ENCODE peak calls at places on chromosomes 11 and 22, in six cellular contexts. W is upper lobe of right lung, X is GM12865, A is lower leg skin, C is GM13977, H is GM10248. M is an unnamed sample.
A peak's percentile ranks its signal among the peaks of the same experiment; 100 is the strongest.

GRCh38 chr11:1168721-1169161 is 11.0 kb downstream of the MUC5AC start:
- DNase-seq in W (peak; percentile 43), C (no peak), H (no peak), A (no peak), X (no peak), M (no peak)

GRCh38 chr11:9664276-9665171 is 647 bp downstream of the SWAP70 start:
- DNase-seq in X (peak; percentile 69), A (peak; percentile 41), C (peak; percentile 50), W (peak; percentile 69), H (peak; percentile 31), M (peak; percentile 75)

GRCh38 chr11:125241104-125241503 is 76.6 kb downstream of the PKNOX2 start:
- DNase-seq in C (no peak), A (no peak), H (no peak), X (no peak), W (peak; percentile 9), M (no peak)

GRCh38 chr11:13782395-13783080 is 114.1 kb downstream of the FAR1 start:
- DNase-seq in W (no peak), H (no peak), C (no peak), A (no peak), X (no peak), M (no peak)

GRCh38 chr11:102467080-102467708 is 14.6 kb upstream of the TMEM123 start:
- DNase-seq in A (no peak), X (no peak), C (no peak), W (no peak), H (no peak), M (no peak)

GRCh38 chr11:82521427-82521826 is 212.2 kb downstream of the FAM181B start:
- DNase-seq in A (peak; percentile 30), C (no peak), W (no peak), H (no peak), X (no peak), M (no peak)

GRCh38 chr11:127609025-127609788 is 608.6 kb upstream of the KIRREL3 start:
- DNase-seq in C (no peak), A (no peak), W (no peak), H (no peak), X (no peak), M (no peak)

GRCh38 chr11:102981324-102981910 is 25.9 kb upstream of the MMP13 start:
- DNase-seq in W (no peak), C (no peak), H (no peak), X (peak; percentile 10), A (no peak), M (no peak)

GRCh38 chr22:39182478-39183030 is 30.1 kb upstream of the CBX7 start:
- DNase-seq in W (no peak), C (no peak), H (no peak), X (no peak), A (no peak), M (no peak)

GRCh38 chr11:27293500-27294417 is 69.3 kb downstream of the CCDC34 start:
- DNase-seq in C (no peak), A (no peak), H (no peak), W (no peak), X (no peak), M (no peak)

GRCh38 chr11:101553891-101554292 is 29.9 kb downstream of the TRPC6 start:
- DNase-seq in C (peak; percentile 17), A (no peak), X (peak; percentile 62), W (no peak), H (peak; percentile 16), M (peak; percentile 93)

GRCh38 chr11:92955900-92956299 is 13.6 kb upstream of the MTNR1B start:
- DNase-seq in A (no peak), W (no peak), X (peak; percentile 26), H (no peak), C (no peak), M (no peak)

DNA sequence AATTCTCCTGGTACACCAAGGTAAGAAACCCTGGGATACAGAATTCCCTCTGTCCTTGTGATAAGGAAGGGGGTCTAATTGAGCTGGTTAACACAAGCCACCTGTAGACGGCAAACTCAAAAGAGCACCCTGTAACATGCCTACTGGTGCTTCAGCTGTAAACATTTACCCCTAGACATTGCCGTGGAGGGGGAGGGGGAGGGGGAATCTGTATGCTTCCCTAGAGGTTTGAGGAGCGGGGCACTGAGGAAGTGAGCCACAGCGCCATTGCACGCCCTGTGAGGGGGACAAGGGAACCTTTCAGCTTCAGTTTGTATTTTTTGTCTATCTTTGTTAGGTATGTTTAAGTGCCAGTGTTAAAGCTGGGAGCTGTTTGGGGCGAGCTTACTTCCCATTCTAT is 99.8 kb downstream of the AASDHPPT start:
- DNase-seq in X (no peak), C (no peak), A (no peak), H (no peak), W (no peak), M (no peak)
- TF ChIP-seq CTCF in X (no peak), C (no peak), A (no peak), H (no peak), W (no peak), M (no peak)

GRCh38 chr11:5267033-5267563 is 2.6 kb downstream of the HBE1 start:
- DNase-seq in A (no peak), C (no peak), W (no peak), H (no peak), X (no peak), M (no peak)
- TF ChIP-seq CTCF in A (no peak), C (no peak), W (no peak), H (no peak), X (no peak), M (no peak)

GRCh38 chr11:57203882-57204281 is 22.1 kb downstream of the LRRC55 start:
- DNase-seq in C (no peak), X (no peak), W (no peak), A (no peak), H (no peak), M (no peak)

GRCh38 chr11:57202282-57202681 is 20.5 kb downstream of the LRRC55 start:
- DNase-seq in W (no peak), C (no peak), X (no peak), A (no peak), H (no peak), M (no peak)

GRCh38 chr11:57203359-57203758 is 21.6 kb downstream of the LRRC55 start:
- DNase-seq in X (no peak), C (no peak), A (no peak), W (no peak), H (no peak), M (no peak)

GRCh38 chr11:57207160-57207559 is 25.4 kb downstream of the LRRC55 start:
- DNase-seq in W (no peak), H (no peak), X (no peak), A (no peak), C (no peak), M (no peak)

DNA sequence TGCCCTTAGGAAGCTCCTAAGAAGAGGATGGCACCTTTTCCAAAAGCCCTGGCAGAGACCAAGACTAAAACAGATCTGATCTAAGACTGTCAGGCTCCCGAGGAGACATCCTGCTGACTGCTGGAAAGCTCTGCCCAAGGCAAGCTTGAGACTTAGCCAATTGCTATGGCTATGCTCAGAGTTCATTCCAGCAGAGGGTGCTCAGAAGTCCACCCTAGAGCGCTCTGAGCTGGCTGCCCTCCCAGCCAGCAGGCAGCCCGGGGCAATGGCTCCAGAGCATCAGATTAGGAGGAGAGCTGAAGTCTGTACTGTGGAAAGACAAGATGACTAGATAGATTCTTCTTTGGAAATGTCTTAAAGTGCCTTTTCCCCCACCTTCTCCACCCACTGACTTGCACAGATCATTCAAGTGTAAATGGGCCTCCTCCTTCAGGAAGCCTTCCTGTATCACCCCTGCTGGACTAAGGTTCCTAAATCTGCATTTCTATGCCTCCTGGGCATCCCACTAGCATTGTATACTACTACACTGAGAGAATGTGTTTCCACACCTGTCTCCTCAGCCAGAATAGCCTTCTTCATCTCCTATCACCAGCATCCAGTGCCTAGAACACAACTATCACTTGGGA is 23.4 kb downstream of the LRRC55 start:
- DNase-seq in A (no peak), X (no peak), H (no peak), W (no peak), C (no peak), M (no peak)
- TF ChIP-seq CTCF in A (no peak), X (no peak), H (no peak), W (peak; percentile 19), C (no peak), M (no peak)

GRCh38 chr11:116335891-116336290 is 436.9 kb downstream of the BUD13 start:
- DNase-seq in W (no peak), X (no peak), H (no peak), C (no peak), A (no peak), M (no peak)
- TF ChIP-seq CTCF in W (no peak), X (no peak), H (no peak), C (no peak), A (no peak), M (no peak)

DNA sequence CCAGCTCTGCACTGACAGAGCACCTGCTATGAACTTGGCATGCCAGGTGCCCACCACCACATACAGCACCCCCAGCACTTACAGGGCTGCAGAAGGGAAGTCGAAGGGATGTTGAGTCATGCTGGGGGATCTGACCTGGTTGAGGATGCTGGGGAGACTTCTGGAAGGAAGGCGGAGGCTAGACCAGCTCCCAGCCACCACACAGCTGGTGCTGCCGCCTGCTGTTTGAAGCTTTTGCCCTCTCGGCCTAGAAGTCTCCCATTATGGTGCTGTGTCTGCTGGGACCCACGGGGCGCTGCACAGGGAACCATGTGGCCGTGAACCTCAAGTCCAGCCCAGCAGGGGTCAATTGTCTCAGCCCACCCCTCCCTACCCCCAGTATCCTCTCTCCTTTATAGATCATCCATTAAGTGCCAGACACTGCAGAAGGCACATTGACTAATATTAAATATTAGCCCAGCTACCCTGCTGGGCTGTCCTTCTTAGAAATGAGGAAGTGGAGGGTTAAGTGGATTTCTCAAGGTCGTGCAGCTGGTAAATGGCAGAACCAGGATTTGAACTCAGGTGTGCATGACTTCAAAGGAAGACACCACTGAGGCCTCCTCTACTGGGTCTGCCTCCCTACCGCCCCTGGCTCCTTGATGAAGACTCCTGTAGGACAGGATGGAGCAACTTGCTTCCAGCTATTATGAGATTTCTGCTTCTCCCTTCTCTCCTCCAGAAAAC is 49.7 kb downstream of the CYTH4 start:
- DNase-seq in A (no peak), X (peak; percentile 17), C (no peak), W (no peak), H (no peak), M (peak; percentile 56)
- TF ChIP-seq CTCF in A (no peak), X (peak; percentile 17), C (no peak), W (no peak), H (no peak), M (peak; percentile 65)

M was measured in OCI-LY7.